ENCODE peak calls at places on chromosomes 4 and X, in six cellular contexts. B is HTR-8/SVneo; I is ACHN; E is 8988T; Z is activated naive CD4-positive, alpha-beta T cell treated with anti-CD3 and anti-CD28 coated beads, Interleukin-2, amount 10 ng/mL, durations not matched to agents 7 days and 5 days; W is stimulated activated CD8-positive, alpha-beta memory T cell treated with anti-CD3 and anti-CD28 coated beads, Interleukin-4, amount 100 ng/mL, for 1 hour. A is an unnamed sample.

GRCh38 chr4:124437853-124438495 is 274.6 kb downstream of the ANKRD50 start:
- DNase-seq in B (peak), E (no peak), Z (no peak), W (no peak), I (no peak), A (no peak)

GRCh38 chrX:27575565-27575964 is 14.6 kb upstream of the DCAF8L2 start:
- DNase-seq in E (no peak), W (no peak), I (no peak), Z (no peak), B (no peak), A (no peak)

GRCh38 chrX:119552508-119552907 is 12.7 kb downstream of the STEEP1 start:
- DNase-seq in E (no peak), Z (no peak), I (no peak), B (no peak), W (no peak), A (no peak)

GRCh38 chr4:37914539-37914938 is 23.7 kb downstream of the TBC1D1 start:
- DNase-seq in B (no peak), Z (no peak), E (no peak), W (no peak), I (no peak), A (no peak)

GRCh38 chr4:158050942-158051341 is 121.9 kb downstream of the GASK1B start:
- DNase-seq in B (no peak), Z (no peak), I (no peak), W (no peak), E (no peak), A (no peak)

GRCh38 chr4:156677136-156677535 is 294.5 kb downstream of the PDGFC start:
- DNase-seq in W (no peak), E (no peak), Z (no peak), B (no peak), I (no peak), A (no peak)

GRCh38 chr4:56757821-56758400 is 63.6 kb downstream of the SPINK2 start:
- DNase-seq in B (peak), W (peak), E (peak), I (peak), Z (peak), A (peak)

GRCh38 chr4:7183161-7183560 is 9.2 kb upstream of the SORCS2 start:
- DNase-seq in B (no peak), W (no peak), I (no peak), E (no peak), Z (no peak), A (peak)

GRCh38 chr4:91758487-91758886 is 545.3 kb upstream of the GRID2 start:
- DNase-seq in I (peak), E (no peak), B (peak), Z (no peak), W (no peak), A (no peak)

GRCh38 chrX:31497086-31497485 is 425.2 kb upstream of the FTHL17 start:
- DNase-seq in B (no peak), I (no peak), Z (no peak), E (no peak), W (no peak), A (no peak)

GRCh38 chr4:175421506-175421905 is 390.6 kb downstream of the GPM6A start:
- DNase-seq in E (no peak), Z (no peak), B (no peak), W (no peak), I (peak), A (peak)

GRCh38 chr4:181150173-181150572 is 1093.0 kb upstream of the TENM3 start:
- DNase-seq in I (no peak), W (no peak), B (no peak), Z (no peak), E (no peak), A (no peak)

GRCh38 chr4:183158062-183158461 is 59.0 kb downstream of the WWC2 start:
- DNase-seq in I (no peak), W (no peak), Z (no peak), E (no peak), B (no peak), A (no peak)

GRCh38 chrX:120726294-120726693 is 96.4 kb upstream of the C1GALT1C1 start:
- DNase-seq in I (no peak), B (no peak), Z (no peak), W (no peak), E (no peak), A (no peak)

GRCh38 chr4:73902038-73902637 is 32.9 kb downstream of the CXCL1 start:
- DNase-seq in I (no peak), E (no peak), W (no peak), Z (no peak), B (no peak), A (no peak)

GRCh38 chr4:173852775-173853174 is 322.7 kb upstream of the HAND2 start:
- DNase-seq in I (no peak), B (no peak), W (no peak), Z (no peak), E (no peak), A (no peak)

GRCh38 chr4:42608551-42608950 is 48.4 kb downstream of the ATP8A1 start:
- DNase-seq in E (no peak), W (no peak), B (no peak), I (no peak), Z (no peak), A (no peak)

GRCh38 chrX:29419774-29420553 is 795.4 kb upstream of the MAGEB2 start:
- DNase-seq in W (no peak), Z (no peak), I (peak), E (no peak), B (peak), A (no peak)

GRCh38 chr4:137083571-137083970 is 448.7 kb downstream of the PCDH18 start:
- DNase-seq in W (no peak), B (no peak), I (no peak), E (no peak), Z (no peak), A (no peak)

GRCh38 chrX:19743386-19743785 is 144.0 kb downstream of the SH3KBP1 start:
- DNase-seq in B (no peak), Z (no peak), I (no peak), E (no peak), W (no peak), A (no peak)

GRCh38 chrX:16466640-16467432 is 183.1 kb upstream of the S100G start:
- DNase-seq in Z (no peak), W (no peak), I (no peak), B (peak), E (no peak), A (no peak)

GRCh38 chrX:137166591-137166990 is 132.8 kb upstream of the GPR101 start:
- DNase-seq in E (no peak), W (no peak), I (no peak), Z (peak), B (no peak), A (no peak)

GRCh38 chr4:143773998-143774898 is 73.8 kb upstream of the FREM3 start:
- DNase-seq in I (peak), B (peak), Z (peak), E (peak), W (peak), A (no peak)

GRCh38 chr4:108118505-108118904 is 50.2 kb downstream of the LEF1 start:
- DNase-seq in I (no peak), W (no peak), Z (peak), E (no peak), B (no peak), A (no peak)

GRCh38 chr4:186942745-186943606 is 219.3 kb upstream of the FAT1 start:
- DNase-seq in W (no peak), Z (no peak), B (no peak), I (peak), E (no peak), A (no peak)

GRCh38 chrX:57929373-57929772 is 19.1 kb upstream of the ZXDA start:
- DNase-seq in W (no peak), B (no peak), E (no peak), I (no peak), Z (no peak), A (peak)

GRCh38 chrX:124726881-124727280 is 380.5 kb downstream of the SH2D1A start:
- DNase-seq in Z (no peak), B (no peak), E (no peak), I (no peak), W (no peak), A (no peak)

GRCh38 chr4:5366421-5366820 is 315.1 kb downstream of the STK32B start:
- DNase-seq in E (no peak), B (no peak), Z (no peak), I (no peak), W (no peak), A (peak)

GRCh38 chr4:30754021-30754420 is 33.9 kb downstream of the PCDH7 start:
- DNase-seq in I (no peak), E (no peak), W (no peak), B (no peak), Z (no peak), A (no peak)

GRCh38 chr4:77493120-77493767 is 112.4 kb upstream of the CXCL13 start:
- DNase-seq in I (no peak), E (no peak), W (no peak), Z (no peak), B (no peak), A (no peak)

GRCh38 chr4:93617596-93617995 is 211.0 kb upstream of the ATOH1 start:
- DNase-seq in I (no peak), Z (no peak), B (no peak), E (no peak), W (no peak), A (no peak)